ENCODE peak calls at places on chromosome 22, in five cellular contexts. T, F, B, E and D are unnamed samples.

GRCh38 chr22:25448435-25449051 is 115.9 kb upstream of the GRK3 start:
- DNase-seq in T (peak), F (peak), E (no peak), B (peak), D (no peak)

GRCh38 chr22:30424471-30425326 is 869 bp upstream of the MTFP1 start:
- DNase-seq in F (no peak), B (no peak), T (peak), E (no peak), D (no peak)

GRCh38 chr22:20062043-20062765 is 17.8 kb upstream of the DGCR8 start:
- DNase-seq in T (no peak), B (no peak), E (no peak), F (no peak), D (no peak)

GRCh38 chr22:31211504-31211861 is 615 bp upstream of the LIMK2 start:
- DNase-seq in E (no peak), F (no peak), B (no peak), T (no peak), D (no peak)

GRCh38 chr22:35538801-35539321 is 1.8 kb upstream of the RASD2 start:
- DNase-seq in E (no peak), T (peak), F (peak), B (no peak), D (no peak)

GRCh38 chr22:48261706-48262105 is 1499.3 kb downstream of the TBC1D22A start:
- DNase-seq in T (no peak), B (no peak), E (no peak), F (no peak), D (no peak)

GRCh38 chr22:30266445-30267381 is at the start of gene OSM:
- DNase-seq in F (peak), E (no peak), B (no peak), T (no peak), D (no peak)

GRCh38 chr22:26404851-26405357 is 24.2 kb upstream of the ASPHD2 start:
- DNase-seq in T (no peak), F (no peak), E (no peak), B (no peak), D (no peak)

GRCh38 chr22:20438066-20438677 is 547 bp upstream of the SCARF2 start:
- DNase-seq in T (no peak), B (peak), E (no peak), F (no peak), D (no peak)

GRCh38 chr22:35882226-35883027 is 146.2 kb downstream of the RBFOX2 start:
- DNase-seq in E (no peak), T (no peak), B (peak), F (no peak), D (no peak)

GRCh38 chr22:24201681-24202590 is 20.6 kb downstream of the SUSD2 start:
- DNase-seq in F (no peak), E (no peak), B (no peak), T (no peak), D (no peak)

GRCh38 chr22:48706934-48707748 is 1120.5 kb downstream of the BRD1 start:
- DNase-seq in F (no peak), T (no peak), E (no peak), B (no peak), D (no peak)

GRCh38 chr22:31192513-31192912 is 19.6 kb upstream of the LIMK2 start:
- DNase-seq in F (no peak), B (peak), T (no peak), E (no peak), D (no peak)

GRCh38 chr22:43643362-43643761 is 168.7 kb downstream of the EFCAB6 start:
- DNase-seq in B (no peak), E (no peak), F (no peak), T (no peak), D (no peak)

GRCh38 chr22:24500251-24500820 is 5.2 kb downstream of the UPB1 start:
- DNase-seq in F (no peak), T (no peak), B (no peak), E (no peak), D (no peak)

GRCh38 chr22:20008221-20008995 is 8.2 kb downstream of the ARVCF start:
- DNase-seq in F (no peak), T (no peak), B (no peak), E (no peak), D (no peak)

GRCh38 chr22:28813772-28814518 is 13.6 kb upstream of the XBP1 start:
- DNase-seq in F (no peak), E (no peak), T (peak), B (no peak), D (no peak)

GRCh38 chr22:25358421-25359170 is 139.2 kb downstream of the CRYBB2 start:
- DNase-seq in T (no peak), B (no peak), F (no peak), E (no peak), D (no peak)

GRCh38 chr22:32909561-32910348 is 108.2 kb downstream of the TIMP3 start:
- DNase-seq in B (no peak), F (no peak), T (no peak), E (no peak), D (no peak)

GRCh38 chr22:32916025-32916424 is 114.5 kb downstream of the TIMP3 start:
- DNase-seq in E (no peak), B (no peak), T (no peak), F (no peak), D (no peak)

GRCh38 chr22:32905400-32905799 is 103.9 kb downstream of the TIMP3 start:
- DNase-seq in E (no peak), F (no peak), T (no peak), B (no peak), D (no peak)

GRCh38 chr22:32911526-32911925 is 110.0 kb downstream of the TIMP3 start:
- DNase-seq in E (no peak), F (no peak), T (no peak), B (no peak), D (no peak)

GRCh38 chr22:32910358-32910757 is 108.9 kb downstream of the TIMP3 start:
- DNase-seq in F (no peak), T (no peak), E (no peak), B (no peak), D (no peak)
- H3K4me3 ChIP-seq in F (no peak), T (no peak), E (no peak), B (no peak), D (no peak)

GRCh38 chr22:17198188-17199130 is 20.8 kb downstream of the ADA2 start:
- DNase-seq in F (no peak), E (peak), T (peak), B (peak), D (peak)
- H3K4me3 ChIP-seq in F (no peak), E (peak), T (no peak), B (peak), D (peak)

GRCh38 chr22:37519268-37520195 is at the start of gene CARD10:
- DNase-seq in B (no peak), T (no peak), F (no peak), E (no peak), D (peak)
- H3K4me3 ChIP-seq in B (peak), T (peak), F (no peak), E (peak), D (peak)

GRCh38 chr22:22604326-22605073 is 39.9 kb upstream of the GGTLC2 start:
- DNase-seq in B (no peak), T (no peak), F (no peak), E (no peak), D (no peak)
- H3K4me3 ChIP-seq in B (no peak), T (no peak), F (no peak), E (no peak), D (no peak)

GRCh38 chr22:46288846-46289243 is 7.8 kb upstream of the GTSE1 start:
- DNase-seq in B (no peak), T (no peak), F (no peak), E (no peak), D (no peak)

GRCh38 chr22:46286941-46287872 is 9.5 kb upstream of the GTSE1 start:
- DNase-seq in T (no peak), E (no peak), F (no peak), B (no peak), D (no peak)

GRCh38 chr22:46286006-46286405 is 10.7 kb upstream of the GTSE1 start:
- DNase-seq in F (no peak), T (no peak), B (no peak), E (no peak), D (no peak)

GRCh38 chr22:46289244-46289891 is 7.3 kb upstream of the GTSE1 start:
- DNase-seq in B (no peak), E (no peak), T (no peak), F (no peak), D (no peak)

DNA sequence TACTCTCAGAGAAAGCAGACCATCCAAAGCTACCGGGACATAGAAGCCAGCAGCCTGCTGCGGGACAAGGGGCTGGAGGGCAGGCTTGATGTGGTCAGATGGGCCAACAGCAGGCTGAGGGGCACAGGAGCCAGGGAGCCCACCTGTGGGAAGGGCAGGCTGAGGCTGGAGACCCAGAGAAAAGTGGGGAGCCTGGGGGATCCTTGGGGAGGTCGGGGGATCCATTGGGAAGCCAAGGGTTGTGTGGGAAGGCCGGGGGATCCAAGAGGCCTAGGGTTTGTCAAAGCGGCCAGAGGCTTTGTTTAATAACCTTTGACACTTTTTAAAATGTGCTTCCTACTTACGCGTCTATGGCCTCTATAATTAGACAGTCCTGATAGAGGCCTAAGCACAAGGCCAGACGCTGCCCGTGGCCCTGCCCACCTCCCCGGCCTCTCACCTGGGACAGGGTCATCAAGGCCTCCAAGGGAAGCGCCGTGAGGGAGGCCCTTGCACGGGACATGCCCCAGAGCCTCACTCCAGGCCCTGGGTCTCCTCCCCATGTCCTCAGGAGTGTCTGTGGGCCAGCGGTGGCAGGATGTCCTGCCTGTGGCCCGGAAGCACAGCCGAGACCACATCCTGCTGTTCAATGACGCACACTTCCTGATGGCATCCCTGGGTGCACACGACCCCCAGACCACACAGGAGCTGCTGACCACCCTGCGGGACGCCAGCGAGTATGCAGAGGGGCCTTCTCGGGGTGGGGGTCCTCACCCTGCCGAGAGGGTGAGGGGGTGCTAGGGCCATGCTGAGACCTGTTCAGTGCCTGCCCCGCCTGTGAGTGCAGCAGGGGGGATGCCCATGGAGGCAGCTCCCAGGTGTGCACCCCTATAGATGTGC is 8.6 kb upstream of the GTSE1 start:
- DNase-seq in B (no peak), F (peak), T (peak), E (no peak), D (no peak)
- H3K4me3 ChIP-seq in B (no peak), F (no peak), T (no peak), E (no peak), D (no peak)

GRCh38 chr22:46084943-46085830 is 65.1 kb upstream of the PPARA start:
- DNase-seq in F (no peak), E (no peak), B (peak), T (peak), D (peak)
- H3K4me3 ChIP-seq in F (no peak), E (no peak), B (peak), T (no peak), D (peak)

GRCh38 chr22:39679652-39680051 is 109.1 kb downstream of the CACNA1I start:
- DNase-seq in F (no peak), B (no peak), E (no peak), T (no peak), D (no peak)

GRCh38 chr22:39680486-39680885 is 109.9 kb downstream of the CACNA1I start:
- DNase-seq in E (no peak), B (no peak), F (no peak), T (no peak), D (no peak)

GRCh38 chr22:39675907-39676306 is 105.4 kb downstream of the CACNA1I start:
- DNase-seq in B (no peak), T (no peak), F (no peak), E (no peak), D (no peak)

GRCh38 chr22:39678862-39679490 is 108.4 kb downstream of the CACNA1I start:
- DNase-seq in T (no peak), B (no peak), E (no peak), F (no peak), D (no peak)

DNA sequence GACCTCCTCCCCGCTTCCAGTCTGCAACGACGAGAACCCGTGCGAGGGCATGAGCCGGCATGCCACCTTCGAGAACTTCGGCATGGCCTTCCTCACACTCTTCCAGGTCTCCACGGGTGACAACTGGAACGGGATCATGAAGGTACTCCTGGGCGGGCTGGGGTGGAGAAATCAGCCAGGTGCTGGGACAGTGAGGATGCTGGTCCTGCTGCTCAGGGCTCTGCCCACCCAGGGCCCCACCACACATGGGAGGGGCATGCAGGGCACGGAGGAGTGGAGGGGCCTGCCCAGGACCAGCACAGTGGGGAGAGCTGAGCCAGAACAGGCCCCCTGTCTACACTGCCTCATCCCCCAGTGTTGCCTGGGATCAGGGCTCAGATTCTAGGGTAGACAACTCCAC is 107.4 kb downstream of the CACNA1I start:
- DNase-seq in B (no peak), T (no peak), E (no peak), F (no peak), D (no peak)
- H3K4me3 ChIP-seq in B (no peak), T (no peak), E (no peak), F (no peak), D (no peak)

DNA sequence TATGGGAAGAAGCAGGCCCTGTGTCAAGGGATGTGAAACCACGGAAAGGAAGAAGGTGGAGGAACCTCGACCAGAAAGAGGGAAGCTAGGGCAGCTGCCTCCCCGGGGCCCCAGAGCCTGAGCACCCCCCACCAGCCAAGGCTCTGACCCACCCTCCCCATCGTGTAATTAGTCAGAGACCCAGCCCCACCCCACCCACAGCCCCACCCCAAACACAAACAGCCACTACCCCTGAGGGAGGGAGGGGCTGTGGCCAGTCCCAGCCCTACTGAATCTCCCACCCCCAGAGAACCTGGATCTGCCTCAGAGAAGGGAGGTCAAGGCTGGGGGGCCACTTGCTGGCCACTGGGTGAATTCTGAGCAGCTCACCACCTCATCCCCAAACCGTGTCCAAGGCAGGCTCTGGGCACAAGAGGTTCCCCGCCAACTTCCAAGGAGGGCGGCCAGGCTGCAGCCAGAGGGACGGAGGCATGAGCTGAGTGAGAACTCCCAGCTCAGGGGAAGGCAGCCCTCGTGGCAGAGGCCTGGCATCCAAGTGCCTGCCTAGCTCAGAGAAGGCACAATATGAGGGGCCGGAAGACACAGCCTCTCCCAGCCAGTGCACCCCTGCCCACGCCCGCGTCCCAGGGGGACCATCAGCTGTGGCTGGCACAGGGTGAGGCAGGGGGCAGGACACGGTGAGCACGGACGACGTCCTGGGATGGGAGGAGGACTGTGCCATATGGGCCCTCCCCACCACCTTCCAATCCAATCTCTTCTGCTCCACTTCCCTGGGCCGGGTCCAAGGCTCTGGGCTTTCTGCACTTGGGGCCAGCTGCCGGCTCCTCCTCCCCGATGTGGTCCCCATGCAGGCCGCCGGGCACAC is 2.7 kb downstream of the PLXNB2 start:
- DNase-seq in F (no peak), E (no peak), T (peak), B (peak), D (peak)
- H3K4me3 ChIP-seq in F (no peak), E (no peak), T (no peak), B (peak), D (peak)